ENCODE peak calls at places on chromosome 20, in five cellular contexts. B is esophagus muscularis mucosa, C is A549, H is fibroblast of lung, A is GM23338. O is an unnamed sample.
A peak's percentile ranks its signal among the peaks of the same experiment; 100 is the strongest.

GRCh38 chr20:20759132-20759531 is 46.7 kb upstream of the RALGAPA2 start:
- DNase-seq in B (no peak), C (no peak), H (no peak), A (no peak), O (no peak)

GRCh38 chr20:49356676-49357075 is 78.8 kb upstream of the ZNFX1 start:
- DNase-seq in B (no peak), C (no peak), H (no peak), A (no peak), O (no peak)

GRCh38 chr20:56788671-56789610 is 159.8 kb downstream of the TFAP2C start:
- DNase-seq in B (no peak), C (peak; percentile 59), H (peak; percentile 16), A (peak; percentile 32), O (no peak)

GRCh38 chr20:33672426-33673114 is 1.7 kb downstream of the NECAB3 start:
- DNase-seq in B (no peak), C (no peak), H (no peak), A (no peak), O (no peak)

GRCh38 chr20:60437418-60437817 is 479.2 kb downstream of the CDH26 start:
- DNase-seq in B (no peak), C (no peak), H (no peak), A (no peak), O (no peak)

GRCh38 chr20:17845701-17846475 is 122.7 kb downstream of the SNX5 start:
- DNase-seq in B (no peak), C (no peak), H (peak; percentile 65), A (no peak), O (no peak)

GRCh38 chr20:14518648-14519047 is 181.2 kb upstream of the FLRT3 start:
- DNase-seq in B (no peak), C (no peak), H (no peak), A (no peak), O (no peak)

GRCh38 chr20:35904982-35905663 is 49.2 kb downstream of the SCAND1 start:
- DNase-seq in B (no peak), C (no peak), H (no peak), A (no peak), O (no peak)

GRCh38 chr20:37711001-37711400 is 17.2 kb downstream of the CTNNBL1 start:
- DNase-seq in B (no peak), C (no peak), H (no peak), A (no peak), O (no peak)

GRCh38 chr20:19256085-19256484 is 43.6 kb downstream of the SLC24A3 start:
- DNase-seq in B (no peak), C (no peak), H (no peak), A (no peak), O (no peak)

GRCh38 chr20:57912227-57912582 is 202.4 kb upstream of the PMEPA1 start:
- DNase-seq in B (no peak), C (no peak), H (no peak), A (no peak), O (no peak)

GRCh38 chr20:36398515-36398914 is 92.4 kb downstream of the DLGAP4 start:
- DNase-seq in B (no peak), C (no peak), H (no peak), A (no peak), O (no peak)

GRCh38 chr20:35541783-35542662 is at the start of gene ERGIC3:
- DNase-seq in B (peak; percentile 98), C (peak; percentile 96), H (peak; percentile 92), A (peak; percentile 100), O (peak; percentile 96)

GRCh38 chr20:58720890-58721289 is 28.3 kb downstream of the NPEPL1 start:
- DNase-seq in B (peak; percentile 86), C (no peak), H (no peak), A (no peak), O (peak; percentile 15)

GRCh38 chr20:22846829-22847228 is 188.3 kb upstream of the SSTR4 start:
- DNase-seq in B (peak; percentile 77), C (no peak), H (no peak), A (no peak), O (no peak)

DNA sequence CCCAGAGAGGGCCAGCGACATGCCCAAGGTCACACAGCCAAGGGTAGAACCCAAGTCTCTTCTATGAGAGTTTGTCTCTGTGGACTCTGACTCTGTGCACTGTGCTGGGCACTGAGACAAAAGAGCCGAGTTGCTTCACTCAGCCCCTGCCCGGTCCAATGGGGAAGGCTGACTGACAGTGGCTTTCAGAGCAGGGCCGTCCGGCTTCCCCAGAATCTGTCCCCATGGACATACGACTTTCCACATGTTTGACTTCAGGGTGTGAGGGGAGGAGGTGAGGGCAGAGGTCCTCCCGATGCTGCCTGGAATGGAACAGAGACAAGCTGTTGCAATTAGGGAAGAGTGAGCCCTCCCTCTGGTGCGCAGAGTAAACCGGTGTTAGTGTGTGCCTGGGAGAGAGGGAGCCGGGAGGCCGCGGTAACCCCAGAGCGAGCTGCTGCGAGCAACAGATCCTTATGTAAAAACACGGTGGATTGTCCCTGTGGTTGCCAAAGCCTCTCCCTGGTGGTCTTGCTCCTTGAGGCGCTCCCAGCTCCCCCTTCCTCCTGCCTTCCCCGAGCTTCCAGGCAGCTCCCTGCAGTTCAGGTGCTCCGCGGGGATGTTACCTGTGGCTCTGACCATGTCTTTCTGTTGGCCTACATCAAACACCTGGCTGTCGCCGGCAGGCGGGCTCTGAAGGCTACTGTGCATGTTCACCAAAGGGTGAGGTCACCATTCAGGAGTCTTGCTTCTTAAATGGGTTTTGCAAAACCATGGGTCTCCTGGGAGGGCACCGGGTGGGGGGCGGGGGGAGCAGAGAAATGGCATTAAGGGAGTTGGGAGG is 678 bp downstream of the SIRPA start:
- DNase-seq in B (no peak), C (no peak), H (no peak), A (peak; percentile 57), O (no peak)
- H3K4me3 ChIP-seq in B (peak overlapping the region; percentile 84), C (peak overlapping the region; percentile 71), H (peak overlapping the region; percentile 65), A (peak overlapping the region; percentile 81), O (peak overlapping the region; percentile 95)

GRCh38 chr20:44039147-44039546 is 124.5 kb downstream of the TOX2 start:
- DNase-seq in B (peak; percentile 21), C (no peak), H (no peak), A (no peak), O (no peak)
- TF ChIP-seq CTCF in B (no peak), C (no peak), H (no peak), A (no peak), O (no peak)

GRCh38 chr20:2509468-2509781 is 710 bp upstream of the ZNF343 start:
- DNase-seq in B (no peak), C (no peak), H (no peak), A (peak; percentile 32), O (no peak)

GRCh38 chr20:2507875-2508630 is 662 bp downstream of the ZNF343 start:
- DNase-seq in B (peak; percentile 89), C (peak; percentile 21), H (no peak), A (no peak), O (no peak)

GRCh38 chr20:2507464-2507863 is 1.3 kb downstream of the ZNF343 start:
- DNase-seq in B (peak; percentile 26), C (no peak), H (no peak), A (no peak), O (no peak)

GRCh38 chr20:2508631-2509467 is at the start of gene ZNF343:
- DNase-seq in B (peak; percentile 94), C (peak; percentile 86), H (peak; percentile 79), A (peak; percentile 88), O (peak; percentile 83)

GRCh38 chr20:2509794-2510193 is 1.1 kb upstream of the ZNF343 start:
- DNase-seq in B (no peak), C (no peak), H (no peak), A (peak; percentile 63), O (no peak)
- H3K4me3 ChIP-seq in B (peak overlapping the region; percentile 96), C (peak overlapping the region; percentile 68), H (no peak overlapping the region), A (peak overlapping the region; percentile 58), O (peak overlapping the region; percentile 97)

DNA sequence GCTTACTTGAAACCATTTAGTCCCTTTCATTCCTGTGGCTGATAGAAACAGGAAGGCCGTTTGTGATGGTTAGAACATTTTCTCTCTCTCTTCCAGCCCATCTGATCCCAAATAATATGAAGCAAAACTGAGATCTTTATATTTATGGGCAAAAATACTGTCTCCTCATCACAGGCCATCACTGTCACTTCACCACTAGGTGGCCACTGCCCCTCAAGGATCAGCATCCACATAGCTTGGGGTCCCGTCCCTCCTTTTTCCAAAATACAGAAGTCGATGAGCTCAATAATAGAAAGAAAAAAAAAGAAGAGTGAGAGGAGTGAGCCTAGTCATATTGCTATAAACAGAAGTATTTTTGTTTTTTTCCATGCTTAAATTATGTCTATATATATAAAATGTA is 46.4 kb upstream of the LAMP5 start:
- DNase-seq in B (no peak), C (peak; percentile 17), H (no peak), A (peak; percentile 62), O (no peak)
- TF ChIP-seq CTCF in B (no peak), C (peak; percentile 61), H (peak; percentile 40), A (peak; percentile 94), O (peak; percentile 67)

GRCh38 chr20:63369724-63370622 is 8.8 kb upstream of the CHRNA4 start:
- DNase-seq in B (no peak), C (no peak), H (no peak), A (peak; percentile 62), O (no peak)
- H3K4me3 ChIP-seq in B (no peak overlapping the region), C (no peak overlapping the region), H (no peak overlapping the region), A (no peak overlapping the region), O (no peak overlapping the region)

GRCh38 chr20:1397710-1398109 is 4.9 kb upstream of the FKBP1A start:
- DNase-seq in B (no peak), C (no peak), H (no peak), A (peak; percentile 42), O (no peak)
- TF ChIP-seq CTCF in B (peak; percentile 37), C (peak; percentile 11), H (peak; percentile 37), A (peak; percentile 52), O (peak; percentile 11)

DNA sequence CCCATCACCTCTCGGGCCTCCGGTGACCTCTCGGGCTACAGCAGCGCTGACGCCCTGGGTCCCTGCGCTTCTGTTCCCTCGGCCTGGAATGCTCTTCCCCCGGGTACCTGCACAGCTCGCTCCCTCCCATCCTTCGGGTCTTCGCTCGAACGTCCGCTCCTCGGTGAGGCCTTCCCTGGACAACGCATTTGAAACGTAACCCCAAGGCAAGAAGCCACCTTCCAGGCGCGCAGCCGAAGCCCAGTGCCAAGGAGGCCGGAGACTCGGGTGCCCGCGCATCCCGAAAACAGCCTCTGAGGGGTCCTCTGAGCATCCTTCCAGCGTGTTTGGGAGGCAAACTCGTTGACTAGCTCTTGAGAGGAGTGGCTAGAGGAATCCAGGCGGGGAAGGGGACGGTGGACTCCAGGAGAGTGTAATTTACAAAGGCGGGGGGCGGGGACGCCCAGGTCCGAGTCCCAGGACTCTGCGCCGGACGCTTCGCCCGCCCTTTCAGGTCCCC is 87.0 kb downstream of the ZFP64 start:
- DNase-seq in B (no peak), C (peak; percentile 19), H (peak; percentile 47), A (peak; percentile 88), O (no peak)
- H3K4me3 ChIP-seq in B (peak overlapping the region; percentile 48), C (peak overlapping the region; percentile 53), H (peak overlapping the region; percentile 61), A (peak overlapping the region; percentile 84), O (peak overlapping the region; percentile 47)

GRCh38 chr20:45392733-45393132 is 14.6 kb upstream of the TP53TG5 start:
- DNase-seq in B (no peak), C (no peak), H (no peak), A (peak; percentile 44), O (no peak)
- TF ChIP-seq CTCF in B (no peak), C (peak; percentile 21), H (no peak), A (peak; percentile 23), O (peak; percentile 56)

O was measured in dorsolateral prefrontal cortex.